ENCODE peak calls at places on chromosomes 7 and 10, in seven cellular contexts. K is HepG2; Q is tibial artery; U is GM23248; F is adrenal gland; Z is naive thymus-derived CD4-positive, alpha-beta T cell; N is aorta. L is an unnamed sample. For H3K9me3 and H3K4me1, the result is how much of the 10 kb centered on the place peaks cover.

GRCh38 chr10:114681542-114681941 is 23.5 kb upstream of the ABLIM1 start:
- DNase-seq in Z (no peak), U (no peak), Q (no peak), F (no peak), K (no peak), N (no peak), L (no peak)

GRCh38 chr10:3494131-3494878 is 290.7 kb downstream of the KLF6 start:
- DNase-seq in N (no peak), Z (no peak), K (no peak), U (no peak), Q (peak), F (no peak), L (no peak)

GRCh38 chr7:24829787-24830186 is 72.5 kb upstream of the GSDME start:
- DNase-seq in K (no peak), Z (no peak), Q (no peak), N (no peak), U (peak), F (no peak), L (no peak)

GRCh38 chr7:38169862-38170261 is 8.2 kb upstream of the STARD3NL start:
- DNase-seq in K (no peak), F (peak), Q (peak), N (peak), Z (no peak), U (peak), L (peak)

GRCh38 chr7:50359995-50360925 is 55.7 kb downstream of the IKZF1 start:
- DNase-seq in Z (peak), F (no peak), U (peak), K (no peak), Q (no peak), N (no peak), L (no peak)

GRCh38 chr10:72015868-72016267 is 51.7 kb downstream of the CHST3 start:
- DNase-seq in U (no peak), F (no peak), K (no peak), N (no peak), Q (no peak), Z (no peak), L (no peak)

GRCh38 chr7:151789380-151789947 is 87.5 kb downstream of the PRKAG2 start:
- DNase-seq in U (no peak), Z (no peak), K (no peak), N (peak), Q (no peak), F (no peak), L (no peak)

GRCh38 chr7:150381785-150382122 is 2.6 kb downstream of the ZNF775 start:
- DNase-seq in K (no peak), Q (no peak), N (no peak), U (no peak), F (no peak), Z (no peak), L (no peak)

GRCh38 chr10:63252095-63252762 is 119.1 kb downstream of the NRBF2 start:
- DNase-seq in U (no peak), K (peak), N (no peak), F (no peak), Q (no peak), Z (no peak), L (no peak)

GRCh38 chr7:20176552-20177242 is 40.5 kb downstream of the MACC1 start:
- DNase-seq in N (no peak), U (no peak), K (no peak), Z (no peak), F (no peak), Q (no peak), L (no peak)

GRCh38 chr7:104275900-104276299 is 52.5 kb upstream of the LHFPL3 start:
- DNase-seq in U (peak), Z (no peak), K (peak), F (no peak), Q (no peak), N (no peak), L (no peak)

GRCh38 chr10:102796407-102797176 is 40.6 kb downstream of the CYP17A1 start:
- DNase-seq in N (peak), F (peak), K (no peak), Q (peak), Z (no peak), U (peak), L (no peak)

GRCh38 chr7:138854115-138854645 is 56.2 kb upstream of the ATP6V0A4 start:
- DNase-seq in F (no peak), N (no peak), U (no peak), Z (no peak), K (no peak), Q (no peak), L (no peak)

GRCh38 chr7:92461027-92462003 is 14.0 kb downstream of the GATAD1 start:
- DNase-seq in N (no peak), F (peak), U (peak), Q (no peak), K (peak), Z (no peak), L (peak)

GRCh38 chr7:101108330-101108857 is 18.5 kb upstream of the SERPINE1 start:
- DNase-seq in Z (no peak), Q (peak), F (no peak), U (no peak), K (peak), N (no peak), L (no peak)

GRCh38 chr7:33807779-33808482 is 97.4 kb upstream of the BMPER start:
- DNase-seq in F (no peak), Z (no peak), N (no peak), K (peak), U (peak), Q (no peak), L (peak)

GRCh38 chr10:110629680-110630191 is 14.4 kb upstream of the RBM20 start:
- DNase-seq in K (peak), F (no peak), Z (no peak), N (no peak), Q (no peak), U (peak), L (peak)

GRCh38 chr7:151992375-151992774 is 33.1 kb upstream of the GALNT11 start:
- DNase-seq in Q (peak), F (peak), U (peak), Z (peak), N (peak), K (peak), L (no peak)

GRCh38 chr7:12923971-12924370 is 236.5 kb downstream of the ARL4A start:
- DNase-seq in Q (no peak), K (no peak), N (no peak), U (peak), F (no peak), Z (no peak), L (no peak)

GRCh38 chr7:37259381-37259821 is 189.3 kb downstream of the ELMO1 start:
- DNase-seq in F (no peak), Q (no peak), U (peak), Z (no peak), N (no peak), K (no peak), L (no peak)

GRCh38 chr7:34523233-34523918 is 134.6 kb upstream of the NPSR1 start:
- DNase-seq in Z (no peak), U (peak), Q (no peak), N (no peak), F (no peak), K (no peak), L (no peak)

GRCh38 chr7:93142127-93142526 is 6.1 kb downstream of the SAMD9L start:
- DNase-seq in U (peak), F (no peak), K (no peak), N (no peak), Q (no peak), Z (no peak), L (peak)

GRCh38 chr10:43212043-43212721 is 54.7 kb downstream of the RASGEF1A start:
- DNase-seq in U (no peak), Q (no peak), F (no peak), N (peak), Z (no peak), K (no peak), L (no peak)

DNA sequence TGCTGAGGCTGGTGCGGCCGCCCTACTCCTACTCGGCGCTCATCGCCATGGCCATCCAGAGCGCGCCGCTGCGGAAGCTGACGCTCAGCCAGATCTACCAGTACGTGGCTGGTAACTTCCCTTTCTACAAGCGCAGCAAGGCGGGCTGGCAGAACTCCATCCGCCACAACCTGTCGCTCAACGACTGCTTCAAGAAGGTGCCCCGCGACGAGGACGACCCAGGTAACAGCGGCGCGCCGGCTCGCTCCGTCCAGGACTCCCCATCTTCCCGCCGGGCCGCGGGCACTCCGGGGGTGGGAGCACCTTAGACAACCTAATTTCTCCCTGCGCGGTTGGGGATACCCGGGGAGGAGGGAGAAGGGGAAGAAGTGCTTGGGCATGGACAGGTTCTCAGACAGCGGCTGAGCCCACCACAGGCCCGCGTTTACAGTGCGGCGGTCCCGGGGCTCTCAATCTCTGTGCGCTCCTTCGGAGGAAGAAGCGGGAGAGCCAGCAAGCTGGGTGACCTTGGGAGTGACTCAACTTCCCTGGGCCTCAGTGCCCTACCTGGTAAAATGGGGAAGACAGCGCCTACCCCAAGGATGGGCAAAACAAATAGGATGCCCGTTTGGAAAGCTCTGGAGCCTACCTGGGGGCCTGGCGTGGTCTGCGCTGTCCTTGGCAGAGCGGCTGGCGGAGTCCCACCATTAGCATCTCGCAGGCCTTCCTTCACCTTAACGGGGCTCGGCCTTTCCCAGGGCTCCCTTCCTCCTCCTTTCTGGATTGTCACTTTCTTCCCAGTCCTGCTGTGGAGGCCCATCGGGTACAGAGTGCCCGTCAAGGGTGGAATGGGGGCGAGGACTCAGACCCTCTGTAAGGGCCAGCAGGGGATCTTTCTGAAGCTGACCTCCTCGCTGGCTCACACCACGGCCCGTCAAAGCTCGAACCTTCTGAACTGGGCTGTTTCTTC is 852 bp downstream of the FOXI2 start:
- DNase-seq in U (no peak), Z (no peak), Q (no peak), F (no peak), N (no peak), K (no peak), L (no peak)
- H3K4me3 ChIP-seq in U (no peak), Z (no peak), Q (no peak), F (no peak), N (no peak), K (no peak), L (no peak)

DNA sequence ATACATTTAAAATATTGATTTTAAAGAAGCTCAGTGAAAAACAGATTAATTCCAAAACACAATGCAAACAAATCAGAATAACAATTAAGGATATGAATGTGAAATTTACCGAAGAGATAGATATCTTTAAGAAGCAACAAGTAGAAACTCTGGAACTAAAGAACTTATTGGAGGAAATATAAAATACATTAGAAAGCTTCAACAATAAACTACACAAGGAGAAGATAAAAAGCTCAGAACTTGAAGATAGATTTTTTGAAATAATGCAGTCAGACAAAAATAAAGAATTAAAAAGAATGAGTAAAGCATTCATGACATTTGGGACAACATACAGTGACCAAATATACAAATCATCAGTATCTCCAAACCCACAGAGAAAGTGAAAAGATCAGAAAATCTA is 43.2 kb downstream of the HIBADH start:
- DNase-seq in F (no peak), N (no peak), Z (no peak), U (no peak), Q (no peak), K (no peak), L (peak)
- H3K9me3 ChIP-seq in F (under half), N (under half), Z (under half), U (under half), Q (under half), K (under half), L (under half)

GRCh38 chr10:60426425-60426824 is 36.8 kb upstream of the ANK3 start:
- DNase-seq in Q (no peak), F (no peak), Z (no peak), U (peak), N (no peak), K (peak), L (peak)
- H3K4me1 ChIP-seq in Q (under half), F (under half), Z (under half), U (half or more), N (under half), K (under half), L (half or more)

GRCh38 chr7:22356010-22356854 is 722 bp downstream of the RAPGEF5 start:
- DNase-seq in N (no peak), K (peak), F (no peak), U (peak), Q (no peak), Z (no peak), L (no peak)
- H3K4me3 ChIP-seq in N (peak), K (peak), F (no peak), U (peak), Q (peak), Z (no peak), L (peak)

DNA sequence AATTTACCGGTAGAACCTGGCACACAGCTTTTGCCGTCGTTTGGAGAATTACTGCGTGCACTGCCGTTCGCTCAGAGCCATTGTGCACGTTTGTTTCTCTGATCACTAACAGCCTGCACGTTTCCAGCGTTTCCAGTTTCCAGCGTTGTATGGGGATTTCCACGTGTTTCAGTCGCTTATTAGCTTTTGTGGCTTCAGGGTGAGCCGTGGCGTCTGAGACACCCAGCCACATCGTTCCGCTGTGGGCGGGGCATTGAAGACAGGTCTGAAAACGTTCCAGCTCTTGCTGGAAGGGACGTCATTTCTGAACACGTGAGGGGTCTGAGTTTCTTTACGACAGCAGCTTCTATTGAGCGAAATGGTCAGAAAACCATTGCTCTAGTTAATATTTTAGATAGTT is 164.8 kb downstream of the DNAJB6 start:
- DNase-seq in Q (no peak), F (no peak), K (no peak), N (no peak), U (no peak), Z (no peak), L (no peak)
- H3K9me3 ChIP-seq in Q (under half), F (under half), K (under half), N (under half), U (under half), Z (under half), L (under half)

GRCh38 chr7:131536361-131536849 is 20.0 kb downstream of the PODXL start:
- DNase-seq in Z (no peak), N (no peak), F (no peak), Q (no peak), K (no peak), U (no peak), L (no peak)

GRCh38 chr7:131533566-131534561 is 22.6 kb downstream of the PODXL start:
- DNase-seq in F (no peak), U (no peak), N (no peak), K (no peak), Q (no peak), Z (no peak), L (no peak)

GRCh38 chr7:131532570-131533091 is 23.8 kb downstream of the PODXL start:
- DNase-seq in K (no peak), N (no peak), Z (no peak), F (no peak), Q (no peak), U (no peak), L (no peak)

GRCh38 chr7:131530137-131530536 is 26.3 kb downstream of the PODXL start:
- DNase-seq in F (no peak), U (no peak), Q (no peak), K (no peak), N (no peak), Z (no peak), L (no peak)

DNA sequence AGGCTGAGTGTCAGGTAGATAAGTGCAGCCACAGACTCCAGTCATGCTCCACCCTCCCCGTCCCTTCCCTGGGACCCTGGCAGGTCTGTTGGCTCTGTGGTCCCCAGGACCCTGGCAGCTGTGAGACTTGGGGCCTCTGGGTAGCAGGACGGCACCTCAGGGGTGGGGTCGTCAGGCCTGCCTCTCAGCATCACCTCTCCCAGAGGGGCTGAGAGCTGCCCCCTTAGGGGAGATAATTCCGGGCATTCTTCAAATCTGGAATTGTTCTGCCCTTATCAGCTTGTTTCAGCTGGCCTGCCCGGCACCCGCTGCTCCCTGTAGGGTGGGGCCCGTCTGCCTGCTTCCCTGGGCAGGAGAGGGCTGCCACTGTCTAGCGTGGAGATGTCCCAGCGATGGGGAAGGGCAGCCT is 23.3 kb downstream of the PODXL start:
- DNase-seq in N (no peak), U (no peak), Q (no peak), K (no peak), Z (no peak), F (no peak), L (no peak)
- H3K4me1 ChIP-seq in N (under half), U (under half), Q (under half), K (under half), Z (under half), F (under half), L (under half)

GRCh38 chr10:87658858-87659555 is 671 bp upstream of the PAPSS2 start:
- DNase-seq in K (no peak), Z (no peak), F (no peak), N (no peak), U (no peak), Q (no peak), L (no peak)
- H3K4me3 ChIP-seq in K (peak), Z (no peak), F (no peak), N (peak), U (peak), Q (peak), L (peak)

GRCh38 chr10:131146790-131147189 is 164.7 kb downstream of the TCERG1L start:
- DNase-seq in U (no peak), N (no peak), Q (no peak), F (peak), Z (no peak), K (no peak), L (no peak)

GRCh38 chr10:131149111-131149510 is 162.4 kb downstream of the TCERG1L start:
- DNase-seq in U (no peak), K (no peak), F (no peak), Z (no peak), N (no peak), Q (no peak), L (no peak)

GRCh38 chr10:131149586-131149985 is 161.9 kb downstream of the TCERG1L start:
- DNase-seq in F (no peak), K (no peak), Q (no peak), Z (no peak), U (no peak), N (no peak), L (no peak)

GRCh38 chr10:131148270-131148669 is 163.3 kb downstream of the TCERG1L start:
- DNase-seq in K (no peak), Z (no peak), U (no peak), F (no peak), N (no peak), Q (no peak), L (no peak)

GRCh38 chr10:131147301-131147975 is 164.1 kb downstream of the TCERG1L start:
- DNase-seq in K (no peak), N (no peak), F (no peak), Z (no peak), U (no peak), Q (no peak), L (no peak)
- H3K9me3 ChIP-seq in K (under half), N (under half), F (under half), Z (under half), U (under half), Q (under half), L (under half)

GRCh38 chr10:23196201-23196600 is 4.1 kb downstream of the PTF1A start:
- DNase-seq in Q (no peak), K (no peak), U (no peak), Z (no peak), F (no peak), N (no peak), L (no peak)

GRCh38 chr10:23196915-23197314 is 4.8 kb downstream of the PTF1A start:
- DNase-seq in U (no peak), F (no peak), Q (no peak), N (no peak), Z (no peak), K (no peak), L (no peak)

GRCh38 chr10:23195846-23196200 is 3.7 kb downstream of the PTF1A start:
- DNase-seq in F (no peak), U (no peak), Z (no peak), Q (no peak), K (no peak), N (no peak), L (no peak)

GRCh38 chr10:23198610-23198939 is 6.5 kb downstream of the PTF1A start:
- DNase-seq in Q (no peak), Z (no peak), N (no peak), U (no peak), K (no peak), F (no peak), L (no peak)

DNA sequence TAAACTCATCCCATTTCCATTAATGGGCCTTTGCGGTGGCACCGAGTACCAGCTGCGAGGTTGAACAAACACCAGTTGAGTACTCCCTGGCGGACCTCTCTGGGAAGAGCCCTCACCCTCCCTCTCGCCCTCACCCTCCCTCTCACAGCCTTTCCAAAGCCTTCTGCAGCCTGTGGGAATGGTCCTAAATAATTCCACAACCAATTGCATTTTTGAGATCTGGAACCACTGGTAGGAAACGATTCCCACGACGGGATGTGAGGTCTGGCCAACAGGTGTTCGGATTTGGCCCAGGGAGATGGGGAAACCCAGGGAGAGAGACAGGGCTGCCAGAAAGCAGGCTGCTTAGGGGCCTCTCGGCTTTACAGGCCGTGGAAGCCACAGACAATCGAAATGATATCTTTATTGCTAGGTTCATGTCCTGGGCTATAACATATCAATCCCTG is 5.3 kb downstream of the PTF1A start:
- DNase-seq in Q (no peak), K (no peak), N (no peak), Z (no peak), U (no peak), F (no peak), L (no peak)
- H3K4me1 ChIP-seq in Q (under half), K (under half), N (under half), Z (under half), U (under half), F (under half), L (under half)